ENCODE peak calls at places on chromosome 6, in nine cellular contexts. O is AG04450; W is transverse colon; I is heart right ventricle; Q is brain microvascular endothelial cell; T is CD8-positive, alpha-beta T cell; V is pancreas; D is foreskin fibroblast; K is lung. R is an unnamed sample.

GRCh38 chr6:88870728-88871330 is 92.6 kb downstream of the RNGTT start:
- DNase-seq in O (peak), W (peak), I (no peak), Q (peak), T (peak), V (no peak), D (peak), K (no peak), R (peak)

GRCh38 chr6:39887692-39888450 is 46.4 kb downstream of the MOCS1 start:
- DNase-seq in O (peak), W (peak), I (peak), Q (peak), T (no peak), V (peak), D (peak), K (peak), R (peak)

GRCh38 chr6:112150363-112150762 is 63.0 kb downstream of the FAM229B start:
- DNase-seq in O (no peak), W (no peak), I (no peak), Q (no peak), T (no peak), V (no peak), D (peak), K (no peak), R (no peak)

GRCh38 chr6:89145461-89145961 is 344 bp upstream of the PM20D2 start:
- DNase-seq in O (no peak), W (no peak), I (no peak), Q (no peak), T (peak), V (no peak), D (no peak), K (no peak), R (peak)

GRCh38 chr6:27138398-27138797 is 109.1 kb upstream of the PRSS16 start:
- DNase-seq in O (no peak), W (no peak), I (no peak), Q (no peak), T (no peak), V (no peak), D (no peak), K (no peak), R (no peak)

GRCh38 chr6:36716476-36717093 is 19.0 kb downstream of the RAB44 start:
- DNase-seq in O (no peak), W (peak), I (no peak), Q (no peak), T (no peak), V (no peak), D (no peak), K (no peak), R (no peak)

GRCh38 chr6:170135461-170135820 is 155.4 kb downstream of the DLL1 start:
- DNase-seq in O (no peak), W (no peak), I (no peak), Q (no peak), T (no peak), V (peak), D (no peak), K (no peak), R (no peak)

GRCh38 chr6:161439093-161439492 is 165.2 kb upstream of the AGPAT4 start:
- DNase-seq in O (peak), W (no peak), I (peak), Q (peak), T (no peak), V (no peak), D (peak), K (no peak), R (peak)

GRCh38 chr6:42140051-42140450 is 2.4 kb downstream of the C6orf132 start:
- DNase-seq in O (no peak), W (peak), I (no peak), Q (no peak), T (no peak), V (peak), D (no peak), K (no peak), R (no peak)

GRCh38 chr6:143629104-143630080 is 48.4 kb upstream of the PHACTR2 start:
- DNase-seq in O (peak), W (no peak), I (no peak), Q (no peak), T (no peak), V (no peak), D (peak), K (no peak), R (no peak)

GRCh38 chr6:90186637-90187361 is 109.8 kb downstream of the BACH2 start:
- DNase-seq in O (no peak), W (no peak), I (no peak), Q (no peak), T (peak), V (no peak), D (no peak), K (no peak), R (no peak)

GRCh38 chr6:13217206-13217905 is 111.0 kb downstream of the TBC1D7 start:
- DNase-seq in O (no peak), W (no peak), I (no peak), Q (no peak), T (no peak), V (no peak), D (no peak), K (no peak), R (peak)

GRCh38 chr6:170088349-170088951 is 202.4 kb downstream of the DLL1 start:
- DNase-seq in O (no peak), W (peak), I (no peak), Q (no peak), T (peak), V (peak), D (no peak), K (no peak), R (no peak)

GRCh38 chr6:1745814-1746213 is 136.1 kb downstream of the FOXC1 start:
- DNase-seq in O (no peak), W (no peak), I (no peak), Q (no peak), T (no peak), V (no peak), D (no peak), K (no peak), R (no peak)

GRCh38 chr6:35392111-35392702 is 49.8 kb downstream of the PPARD start:
- DNase-seq in O (no peak), W (peak), I (no peak), Q (no peak), T (no peak), V (peak), D (no peak), K (peak), R (no peak)

GRCh38 chr6:79762370-79762769 is 131.2 kb downstream of the SH3BGRL2 start:
- DNase-seq in O (no peak), W (no peak), I (no peak), Q (peak), T (no peak), V (no peak), D (no peak), K (no peak), R (peak)

GRCh38 chr6:42510795-42511194 is 53.0 kb upstream of the UBR2 start:
- DNase-seq in O (no peak), W (no peak), I (no peak), Q (no peak), T (no peak), V (no peak), D (no peak), K (no peak), R (no peak)

GRCh38 chr6:138089325-138089724 is 17.9 kb downstream of the PERP start:
- DNase-seq in O (no peak), W (no peak), I (no peak), Q (no peak), T (no peak), V (no peak), D (no peak), K (no peak), R (no peak)

GRCh38 chr6:17725083-17725482 is 18.4 kb upstream of the NUP153 start:
- DNase-seq in O (no peak), W (peak), I (peak), Q (peak), T (no peak), V (no peak), D (no peak), K (no peak), R (peak)

GRCh38 chr6:37994238-37994637 is 174.7 kb downstream of the ZFAND3 start:
- DNase-seq in O (no peak), W (no peak), I (no peak), Q (peak), T (no peak), V (no peak), D (peak), K (no peak), R (peak)

GRCh38 chr6:162615016-162615717 is 112.4 kb downstream of the PRKN start:
- DNase-seq in O (no peak), W (no peak), I (no peak), Q (no peak), T (no peak), V (no peak), D (no peak), K (no peak), R (no peak)

GRCh38 chr6:89221971-89222887 is 5.1 kb upstream of the GABRR1 start:
- DNase-seq in O (no peak), W (no peak), I (no peak), Q (no peak), T (no peak), V (no peak), D (no peak), K (no peak), R (peak)

GRCh38 chr6:13661647-13662046 is 46.5 kb downstream of the NOL7 start:
- DNase-seq in O (no peak), W (no peak), I (no peak), Q (no peak), T (no peak), V (no peak), D (no peak), K (no peak), R (no peak)

GRCh38 chr6:37641546-37641945 is 56.1 kb downstream of the MDGA1 start:
- DNase-seq in O (no peak), W (no peak), I (no peak), Q (no peak), T (no peak), V (no peak), D (no peak), K (no peak), R (no peak)

GRCh38 chr6:12119085-12119588 is 107.0 kb downstream of the HIVEP1 start:
- DNase-seq in O (no peak), W (no peak), I (no peak), Q (no peak), T (peak), V (no peak), D (no peak), K (no peak), R (no peak)

GRCh38 chr6:146224449-146224848 is 195.6 kb downstream of the GRM1 start:
- DNase-seq in O (no peak), W (no peak), I (no peak), Q (no peak), T (no peak), V (no peak), D (no peak), K (no peak), R (no peak)

GRCh38 chr6:17204548-17204947 is 76.6 kb upstream of the RBM24 start:
- DNase-seq in O (no peak), W (no peak), I (no peak), Q (no peak), T (no peak), V (no peak), D (no peak), K (no peak), R (no peak)

GRCh38 chr6:2498224-2498623 is 252.5 kb downstream of the MYLK4 start:
- DNase-seq in O (no peak), W (no peak), I (no peak), Q (no peak), T (no peak), V (no peak), D (no peak), K (no peak), R (peak)

GRCh38 chr6:3621411-3621810 is 130.1 kb downstream of the PXDC1 start:
- DNase-seq in O (no peak), W (no peak), I (no peak), Q (no peak), T (no peak), V (no peak), D (no peak), K (no peak), R (no peak)

GRCh38 chr6:170135821-170136471 is 154.9 kb downstream of the DLL1 start:
- DNase-seq in O (no peak), W (no peak), I (no peak), Q (no peak), T (no peak), V (peak), D (no peak), K (no peak), R (no peak)

GRCh38 chr6:125232466-125232865 is 69.3 kb downstream of the HDDC2 start:
- DNase-seq in O (no peak), W (no peak), I (no peak), Q (no peak), T (no peak), V (no peak), D (no peak), K (no peak), R (no peak)

GRCh38 chr6:16936893-16937292 is 165.0 kb upstream of the STMND1 start:
- DNase-seq in O (no peak), W (no peak), I (no peak), Q (no peak), T (no peak), V (no peak), D (no peak), K (no peak), R (no peak)

GRCh38 chr6:166786704-166787293 is 159.7 kb upstream of the RPS6KA2 start:
- DNase-seq in O (peak), W (no peak), I (no peak), Q (peak), T (no peak), V (no peak), D (peak), K (peak), R (peak)

GRCh38 chr6:139711714-139712585 is 337.5 kb upstream of the CITED2 start:
- DNase-seq in O (no peak), W (no peak), I (no peak), Q (peak), T (no peak), V (no peak), D (peak), K (no peak), R (peak)

GRCh38 chr6:21800948-21801438 is 207.4 kb downstream of the SOX4 start:
- DNase-seq in O (no peak), W (no peak), I (no peak), Q (peak), T (no peak), V (no peak), D (peak), K (no peak), R (peak)

GRCh38 chr6:132797975-132798819 is at the start of gene SLC18B1:
- DNase-seq in O (no peak), W (peak), I (peak), Q (peak), T (peak), V (peak), D (no peak), K (peak), R (peak)

GRCh38 chr6:88840806-88841539 is 122.4 kb downstream of the RNGTT start:
- DNase-seq in O (no peak), W (no peak), I (no peak), Q (no peak), T (no peak), V (no peak), D (no peak), K (no peak), R (no peak)

GRCh38 chr6:75101896-75102680 is 103.8 kb downstream of the COL12A1 start:
- DNase-seq in O (no peak), W (no peak), I (no peak), Q (peak), T (no peak), V (no peak), D (peak), K (no peak), R (peak)

DNA sequence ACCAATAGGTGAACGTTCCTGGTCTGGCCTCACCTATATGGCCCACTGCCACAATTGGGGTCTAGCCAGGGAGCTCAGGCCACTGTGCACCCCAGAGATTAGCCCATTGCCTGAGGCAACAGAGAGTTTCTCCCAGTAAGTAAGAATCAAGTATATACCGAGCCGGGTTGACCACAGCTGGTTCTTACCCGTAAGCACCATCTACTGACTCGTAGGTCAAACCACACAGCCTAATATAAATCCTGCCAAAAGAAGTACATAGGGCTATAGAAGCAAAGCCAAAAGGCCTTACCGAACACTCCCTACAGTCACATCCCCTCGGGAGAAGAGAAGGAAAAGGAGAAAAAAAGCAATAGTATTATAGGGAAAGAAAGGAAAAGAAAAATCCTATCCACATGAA is 463.6 kb upstream of the GJE1 start:
- DNase-seq in O (no peak), W (no peak), I (no peak), Q (no peak), T (no peak), V (no peak), D (no peak), K (no peak), R (no peak)
- H3K4me3 ChIP-seq in O (no peak), W (no peak), I (no peak), Q (no peak), T (no peak), V (no peak), D (no peak), K (no peak), R (no peak)

DNA sequence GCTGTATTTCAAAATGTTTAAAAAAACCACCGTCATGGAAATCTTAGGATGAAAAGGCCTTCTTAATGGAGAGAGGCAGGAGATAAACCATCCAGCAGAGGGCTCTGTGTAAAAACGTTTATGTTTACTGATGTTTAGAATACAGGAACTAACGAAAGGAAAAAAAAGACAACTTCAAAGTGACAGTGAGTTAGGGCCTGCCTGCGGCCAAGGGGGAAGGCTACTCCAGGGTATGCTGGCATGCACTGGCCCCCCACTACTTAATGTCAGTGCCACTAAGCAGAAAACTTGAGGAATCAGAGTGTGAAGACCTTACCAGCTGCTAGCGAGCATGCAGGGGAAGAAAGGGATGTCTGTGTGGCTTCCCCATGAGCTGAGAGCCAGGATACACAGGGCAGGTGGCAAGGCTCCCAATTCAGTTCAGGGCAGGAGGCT is 47.7 kb downstream of the AKAP7 start:
- DNase-seq in O (no peak), W (no peak), I (no peak), Q (peak), T (peak), V (no peak), D (no peak), K (no peak), R (peak)
- TF ChIP-seq CTCF in O (peak), W (no peak), I (peak), Q (peak), T (peak), V (no peak), D (peak), K (peak), R (peak)

GRCh38 chr6:127119361-127120108 is 1.1 kb downstream of the RSPO3 start:
- DNase-seq in O (no peak), W (no peak), I (no peak), Q (no peak), T (no peak), V (peak), D (no peak), K (no peak), R (no peak)

GRCh38 chr6:127120109-127120786 is 1.8 kb downstream of the RSPO3 start:
- DNase-seq in O (no peak), W (no peak), I (no peak), Q (no peak), T (no peak), V (peak), D (no peak), K (no peak), R (no peak)

GRCh38 chr6:127118505-127119360 is at the start of gene RSPO3:
- DNase-seq in O (no peak), W (peak), I (no peak), Q (peak), T (no peak), V (peak), D (peak), K (no peak), R (peak)

GRCh38 chr6:127115032-127115661 is 3.3 kb upstream of the RSPO3 start:
- DNase-seq in O (no peak), W (no peak), I (no peak), Q (no peak), T (no peak), V (no peak), D (no peak), K (no peak), R (no peak)

DNA sequence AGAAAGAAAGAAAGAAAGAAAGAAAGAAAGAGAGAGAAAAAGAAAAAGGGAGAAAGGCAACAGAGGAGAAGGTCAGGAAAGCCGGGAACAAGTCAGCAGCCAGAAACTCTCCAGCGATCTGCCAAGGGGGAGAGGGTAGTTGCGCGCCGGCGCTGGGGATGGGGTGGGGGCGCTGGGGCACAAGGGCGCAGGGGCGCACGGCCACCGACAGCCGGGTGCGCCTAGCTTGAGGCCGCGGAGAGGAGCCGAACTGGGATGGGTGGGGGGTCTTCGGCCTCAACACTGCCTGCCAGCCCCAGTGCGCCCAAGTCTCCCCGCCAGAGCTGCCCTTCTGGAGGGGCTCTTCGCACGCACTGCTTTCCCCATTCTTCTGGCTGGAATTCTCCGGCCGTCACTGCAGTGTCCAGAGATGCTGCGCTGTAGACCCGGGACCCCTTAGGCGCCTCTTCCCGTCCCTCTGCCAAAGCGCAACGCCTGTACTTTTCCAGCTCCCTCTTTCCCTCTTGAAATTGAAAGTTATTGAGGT is 429 bp upstream of the RSPO3 start:
- DNase-seq in O (no peak), W (no peak), I (no peak), Q (no peak), T (no peak), V (peak), D (no peak), K (no peak), R (peak)
- H3K4me3 ChIP-seq in O (peak), W (peak), I (peak), Q (peak), T (no peak), V (peak), D (peak), K (peak), R (peak)

DNA sequence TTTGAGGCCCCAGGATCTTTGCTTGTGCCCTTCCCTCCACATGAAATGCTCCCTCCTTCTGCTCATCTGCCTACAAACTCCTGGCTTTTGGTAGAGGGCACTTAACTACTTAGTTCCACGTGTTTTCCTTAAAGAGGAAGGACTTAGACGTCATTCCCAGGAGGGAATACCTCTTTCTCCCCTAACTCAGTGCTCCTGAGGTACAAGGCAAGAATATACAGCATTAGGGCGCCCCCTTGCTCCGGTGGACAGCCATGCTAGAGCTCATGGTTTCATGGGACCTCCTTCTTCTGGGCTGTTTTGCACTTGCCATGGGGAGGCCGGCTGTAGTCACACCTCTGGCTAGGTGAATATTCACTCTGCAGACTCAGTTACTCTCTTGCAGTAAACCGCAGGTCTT is 93.8 kb upstream of the LY86 start:
- DNase-seq in O (no peak), W (peak), I (peak), Q (no peak), T (no peak), V (no peak), D (no peak), K (peak), R (no peak)
- TF ChIP-seq CTCF in O (no peak), W (no peak), I (peak), Q (no peak), T (no peak), V (no peak), D (no peak), K (peak), R (no peak)

GRCh38 chr6:107866606-107867301 is 42.6 kb upstream of the SCML4 start:
- DNase-seq in O (no peak), W (no peak), I (no peak), Q (peak), T (peak), V (no peak), D (no peak), K (no peak), R (peak)

GRCh38 chr6:107867302-107867615 is 43.1 kb upstream of the SCML4 start:
- DNase-seq in O (no peak), W (no peak), I (no peak), Q (no peak), T (no peak), V (no peak), D (no peak), K (no peak), R (no peak)

GRCh38 chr6:107862383-107862782 is 38.3 kb upstream of the SCML4 start:
- DNase-seq in O (no peak), W (no peak), I (no peak), Q (no peak), T (no peak), V (no peak), D (no peak), K (no peak), R (no peak)

GRCh38 chr6:107868867-107869611 is 44.9 kb upstream of the SCML4 start:
- DNase-seq in O (no peak), W (no peak), I (no peak), Q (no peak), T (no peak), V (no peak), D (no peak), K (no peak), R (no peak)

GRCh38 chr6:107864235-107864970 is 40.3 kb upstream of the SCML4 start:
- DNase-seq in O (no peak), W (no peak), I (no peak), Q (no peak), T (no peak), V (no peak), D (no peak), K (no peak), R (no peak)
- H3K4me3 ChIP-seq in O (no peak), W (no peak), I (no peak), Q (no peak), T (no peak), V (no peak), D (no peak), K (no peak), R (no peak)

R was measured in astrocyte of the spinal cord.